ENCODE peak calls at places on chromosome 7, in ten cellular contexts. J, D, B, G, N, Q, F, A, C and L are unnamed samples.

GRCh38 chr7:129385116-129385515 is 49.1 kb upstream of the STRIP2 start:
- DNase-seq in D (no peak), N (peak), Q (no peak), A (no peak), B (no peak), J (no peak), C (no peak), G (no peak), F (no peak), L (no peak)

GRCh38 chr7:85773116-85773783 is 586.4 kb upstream of the SEMA3D start:
- DNase-seq in J (no peak), D (no peak), C (peak), A (no peak), F (no peak), Q (no peak), N (no peak), B (no peak), G (no peak), L (no peak)

GRCh38 chr7:156558198-156558597 is 82.4 kb upstream of the RNF32 start:
- DNase-seq in D (no peak), J (no peak), C (peak), N (no peak), F (no peak), A (no peak), B (no peak), Q (no peak), G (no peak), L (no peak)

GRCh38 chr7:133836666-133837065 is 290.5 kb upstream of the LRGUK start:
- DNase-seq in A (no peak), Q (no peak), J (no peak), F (no peak), B (no peak), G (no peak), N (no peak), C (no peak), D (no peak), L (no peak)

GRCh38 chr7:31384461-31384860 is 43.9 kb upstream of the NEUROD6 start:
- DNase-seq in D (no peak), J (no peak), N (no peak), B (no peak), Q (no peak), A (no peak), G (no peak), C (no peak), F (no peak), L (no peak)

GRCh38 chr7:106693659-106694353 is 32.8 kb upstream of the CCDC71L start:
- DNase-seq in N (no peak), F (no peak), B (no peak), D (no peak), C (no peak), G (no peak), A (no peak), Q (no peak), J (no peak), L (no peak)

GRCh38 chr7:123208793-123209192 is 9.0 kb upstream of the SLC13A1 start:
- DNase-seq in Q (no peak), A (peak), J (no peak), C (no peak), B (no peak), F (no peak), N (peak), D (no peak), G (no peak), L (no peak)

GRCh38 chr7:68321076-68321639 is 1277.1 kb upstream of the AUTS2 start:
- DNase-seq in B (no peak), C (no peak), G (no peak), Q (no peak), N (no peak), F (no peak), D (peak), J (no peak), A (peak), L (no peak)

GRCh38 chr7:111025013-111025412 is 65.9 kb upstream of the LRRN3 start:
- DNase-seq in A (no peak), N (no peak), J (no peak), C (no peak), D (no peak), B (no peak), Q (no peak), G (no peak), F (no peak), L (no peak)

GRCh38 chr7:77940647-77941046 is 142.1 kb downstream of the PHTF2 start:
- DNase-seq in A (peak), F (peak), D (peak), C (peak), N (peak), B (peak), G (no peak), Q (no peak), J (no peak), L (no peak)

GRCh38 chr7:30135551-30136271 is 925 bp downstream of the MTURN start:
- DNase-seq in A (peak), D (peak), J (peak), F (peak), B (no peak), G (peak), C (peak), N (peak), Q (peak), L (peak)

GRCh38 chr7:2510130-2510776 is 9.3 kb upstream of the LFNG start:
- DNase-seq in F (no peak), B (no peak), N (no peak), D (no peak), A (no peak), G (no peak), Q (no peak), C (no peak), J (no peak), L (no peak)

GRCh38 chr7:128022631-128023532 is 8.4 kb downstream of the LRRC4 start:
- DNase-seq in Q (no peak), G (no peak), J (no peak), C (peak), F (no peak), A (no peak), D (no peak), N (no peak), B (no peak), L (no peak)

GRCh38 chr7:21939136-21939857 is 6.4 kb downstream of the CDCA7L start:
- DNase-seq in C (no peak), J (no peak), G (peak), N (no peak), F (no peak), D (no peak), A (peak), B (no peak), Q (no peak), L (no peak)

GRCh38 chr7:128697301-128697905 is 25.3 kb downstream of the GARIN1A start:
- DNase-seq in B (peak), A (peak), Q (no peak), D (no peak), C (peak), N (peak), G (peak), J (no peak), F (no peak), L (no peak)

GRCh38 chr7:55570218-55570873 is 2.0 kb downstream of the VOPP1 start:
- DNase-seq in C (no peak), A (no peak), F (no peak), N (no peak), B (no peak), J (no peak), D (no peak), Q (no peak), G (peak), L (no peak)

GRCh38 chr7:16803881-16804673 is 722 bp downstream of the AGR2 start:
- DNase-seq in C (no peak), J (no peak), D (no peak), A (no peak), B (no peak), Q (no peak), G (no peak), F (no peak), N (no peak), L (no peak)

GRCh38 chr7:80259-81236 is 111.8 kb upstream of the FAM20C start:
- DNase-seq in Q (no peak), C (no peak), D (no peak), G (no peak), N (no peak), J (no peak), A (no peak), B (no peak), F (no peak), L (peak)

GRCh38 chr7:107964510-107964909 is 38.5 kb downstream of the LAMB1 start:
- DNase-seq in C (no peak), F (no peak), D (no peak), G (no peak), J (no peak), N (no peak), B (no peak), Q (no peak), A (no peak), L (no peak)

GRCh38 chr7:159033956-159034938 is 110.4 kb downstream of the VIPR2 start:
- DNase-seq in J (no peak), B (no peak), N (no peak), Q (no peak), F (no peak), C (no peak), A (no peak), G (peak), D (no peak), L (no peak)

GRCh38 chr7:18896343-18896975 is 221.0 kb downstream of the TWIST1 start:
- DNase-seq in N (no peak), G (no peak), F (no peak), A (no peak), B (no peak), Q (no peak), D (no peak), J (no peak), C (no peak), L (no peak)

GRCh38 chr7:131688738-131689661 is 132.6 kb upstream of the PODXL start:
- DNase-seq in A (peak), F (peak), N (peak), B (peak), G (peak), J (peak), Q (no peak), D (peak), C (peak), L (no peak)